ENCODE peak calls at places on chromosomes 12 and 14, in five cellular contexts. X is A549, J is hepatic stellate cell, H is retina, W is hippocampal formation. N is an unnamed sample.

GRCh38 chr12:34208331-34209258 is 186.3 kb downstream of the ALG10 start:
- DNase-seq in X (no peak), W (no peak), H (no peak), J (no peak), N (no peak)

GRCh38 chr14:94196057-94196456 is 21.9 kb downstream of the PPP4R4 start:
- DNase-seq in J (no peak), W (no peak), X (no peak), H (no peak), N (no peak)

GRCh38 chr12:75525263-75525662 is 13.9 kb upstream of the KRR1 start:
- DNase-seq in H (no peak), X (no peak), J (no peak), W (no peak), N (no peak)

GRCh38 chr12:124225730-124226129 is 69.2 kb upstream of the RFLNA start:
- DNase-seq in W (no peak), J (no peak), H (no peak), X (no peak), N (no peak)

GRCh38 chr14:68246074-68246980 is 426.7 kb downstream of the RAD51B start:
- DNase-seq in W (no peak), H (no peak), X (no peak), J (no peak), N (no peak)

GRCh38 chr12:69901141-69901900 is 76.3 kb downstream of the MYRFL start:
- DNase-seq in W (no peak), X (no peak), H (no peak), J (no peak), N (no peak)

GRCh38 chr12:99249543-99249942 is 398.0 kb upstream of the GARIN6 start:
- DNase-seq in W (no peak), H (no peak), X (no peak), J (no peak), N (no peak)

GRCh38 chr14:36647417-36647826 is 14.2 kb upstream of the PAX9 start:
- DNase-seq in X (no peak), H (no peak), J (no peak), W (no peak), N (no peak)

GRCh38 chr12:57133916-57134315 is 5.6 kb downstream of the LRP1 start:
- DNase-seq in X (no peak), H (no peak), W (no peak), J (no peak), N (no peak)

GRCh38 chr14:96741151-96741977 is 55.8 kb upstream of the VRK1 start:
- DNase-seq in J (peak; percentile 64), H (peak; percentile 91), X (peak; percentile 64), W (no peak), N (no peak)

GRCh38 chr12:79988368-79988767 is 53.5 kb upstream of the PPP1R12A start:
- DNase-seq in X (no peak), W (no peak), H (no peak), J (peak; percentile 17), N (no peak)

GRCh38 chr14:92726135-92726932 is 22.1 kb downstream of the LGMN start:
- DNase-seq in J (peak; percentile 90), H (no peak), X (peak; percentile 87), W (no peak), N (peak; percentile 84)

GRCh38 chr12:117151195-117152031 is 38.9 kb downstream of the FBXO21 start:
- DNase-seq in J (peak; percentile 75), X (peak; percentile 75), H (peak; percentile 44), W (no peak), N (peak; percentile 78)

GRCh38 chr14:75283884-75284563 is 5.4 kb downstream of the FOS start:
- DNase-seq in H (no peak), W (no peak), J (no peak), X (no peak), N (peak; percentile 87)

GRCh38 chr12:2250797-2251196 is 198.0 kb downstream of the CACNA1C start:
- DNase-seq in X (no peak), W (no peak), J (peak; percentile 80), H (no peak), N (no peak)

GRCh38 chr14:67940476-67940875 is 120.9 kb downstream of the RAD51B start:
- DNase-seq in X (no peak), H (no peak), W (no peak), J (no peak), N (no peak)

GRCh38 chr14:88023658-88024187 is 18.8 kb downstream of the GPR65 start:
- DNase-seq in X (no peak), H (no peak), W (no peak), J (no peak), N (no peak)

GRCh38 chr14:55427439-55427838 is 13.0 kb downstream of the TBPL2 start:
- DNase-seq in H (no peak), W (no peak), J (no peak), X (no peak), N (no peak)

GRCh38 chr12:54147186-54147585 is 41.6 kb downstream of the SMUG1 start:
- DNase-seq in W (no peak), H (no peak), J (no peak), X (no peak), N (no peak)

GRCh38 chr14:36976571-36977023 is 195.8 kb downstream of the SLC25A21 start:
- DNase-seq in J (no peak), X (no peak), W (no peak), H (no peak), N (no peak)

GRCh38 chr12:94195483-94195882 is 47.1 kb downstream of the PLXNC1 start:
- DNase-seq in H (no peak), X (no peak), W (no peak), J (no peak), N (no peak)

GRCh38 chr12:20040844-20041243 is 327.5 kb upstream of the PDE3A start:
- DNase-seq in H (no peak), J (no peak), X (no peak), W (no peak), N (no peak)

GRCh38 chr12:112768278-112768677 is 23.3 kb upstream of the RPH3A start:
- DNase-seq in H (no peak), J (no peak), X (no peak), W (no peak), N (no peak)

GRCh38 chr14:68851078-68851477 is 58.2 kb upstream of the ZFP36L1 start:
- DNase-seq in X (no peak), J (no peak), H (no peak), W (no peak), N (no peak)

GRCh38 chr14:33987565-33988080 is 36.7 kb upstream of the EGLN3 start:
- DNase-seq in H (no peak), J (no peak), W (no peak), X (no peak), N (no peak)

GRCh38 chr14:71060795-71061455 is 153.7 kb downstream of the PCNX1 start:
- DNase-seq in J (no peak), W (no peak), H (no peak), X (no peak), N (no peak)

N was measured in coronary artery.